ENCODE peak calls at places on chromosome 13, in ten cellular contexts. One of them, this sample, is unnamed.

GRCh38 chr13:113814435-113814821 is 49.4 kb downstream of the GAS6 start:
- DNase-seq in prostate gland: no peak
- DNase-seq in H54: no peak
- DNase-seq in tibial nerve: no peak
- DNase-seq in upper lobe of left lung: peak
- DNase-seq in uterus: no peak
- DNase-seq in lower leg skin: no peak
- DNase-seq in ovary: no peak
- DNase-seq in HCT116: no peak
- DNase-seq in body of pancreas: no peak
- DNase-seq in this sample: no peak

GRCh38 chr13:23658929-23659541 is 88.8 kb downstream of the TNFRSF19 start:
- DNase-seq in HCT116: no peak
- DNase-seq in ovary: no peak
- DNase-seq in uterus: peak
- DNase-seq in prostate gland: no peak
- DNase-seq in tibial nerve: no peak
- DNase-seq in body of pancreas: no peak
- DNase-seq in upper lobe of left lung: no peak
- DNase-seq in lower leg skin: no peak
- DNase-seq in H54: no peak
- DNase-seq in this sample: no peak

GRCh38 chr13:98411617-98412310 is 165.1 kb downstream of the STK24 start:
- DNase-seq in uterus: no peak
- DNase-seq in H54: no peak
- DNase-seq in lower leg skin: peak
- DNase-seq in prostate gland: no peak
- DNase-seq in tibial nerve: peak
- DNase-seq in ovary: no peak
- DNase-seq in HCT116: no peak
- DNase-seq in body of pancreas: peak
- DNase-seq in upper lobe of left lung: peak
- DNase-seq in this sample: no peak

GRCh38 chr13:112975401-112975939 is 6.5 kb downstream of the MCF2L start:
- DNase-seq in tibial nerve: no peak
- DNase-seq in lower leg skin: no peak
- DNase-seq in uterus: no peak
- DNase-seq in upper lobe of left lung: no peak
- DNase-seq in HCT116: no peak
- DNase-seq in prostate gland: no peak
- DNase-seq in body of pancreas: no peak
- DNase-seq in ovary: no peak
- DNase-seq in H54: no peak
- DNase-seq in this sample: no peak

GRCh38 chr13:98471895-98472294 is 105.0 kb downstream of the STK24 start:
- DNase-seq in H54: no peak
- DNase-seq in lower leg skin: no peak
- DNase-seq in body of pancreas: no peak
- DNase-seq in tibial nerve: no peak
- DNase-seq in upper lobe of left lung: peak
- DNase-seq in uterus: no peak
- DNase-seq in HCT116: no peak
- DNase-seq in prostate gland: no peak
- DNase-seq in ovary: no peak
- DNase-seq in this sample: no peak

GRCh38 chr13:95269756-95270155 is 31.5 kb downstream of the ABCC4 start:
- DNase-seq in ovary: no peak
- DNase-seq in body of pancreas: no peak
- DNase-seq in lower leg skin: no peak
- DNase-seq in upper lobe of left lung: no peak
- DNase-seq in tibial nerve: no peak
- DNase-seq in HCT116: no peak
- DNase-seq in H54: no peak
- DNase-seq in prostate gland: no peak
- DNase-seq in uterus: no peak
- DNase-seq in this sample: no peak

GRCh38 chr13:107838592-107839161 is 376.7 kb downstream of the LIG4 start:
- DNase-seq in HCT116: no peak
- DNase-seq in ovary: no peak
- DNase-seq in lower leg skin: no peak
- DNase-seq in prostate gland: no peak
- DNase-seq in uterus: no peak
- DNase-seq in tibial nerve: no peak
- DNase-seq in upper lobe of left lung: no peak
- DNase-seq in body of pancreas: no peak
- DNase-seq in H54: no peak
- DNase-seq in this sample: no peak

GRCh38 chr13:55307909-55308308 is 1832.8 kb upstream of the PRR20A start:
- DNase-seq in body of pancreas: no peak
- DNase-seq in H54: no peak
- DNase-seq in prostate gland: no peak
- DNase-seq in uterus: no peak
- DNase-seq in ovary: no peak
- DNase-seq in HCT116: no peak
- DNase-seq in lower leg skin: no peak
- DNase-seq in upper lobe of left lung: no peak
- DNase-seq in tibial nerve: no peak
- DNase-seq in this sample: no peak

GRCh38 chr13:73983109-73983508 is 151.1 kb downstream of the KLF12 start:
- DNase-seq in upper lobe of left lung: no peak
- DNase-seq in HCT116: no peak
- DNase-seq in prostate gland: no peak
- DNase-seq in body of pancreas: no peak
- DNase-seq in lower leg skin: no peak
- DNase-seq in H54: no peak
- DNase-seq in tibial nerve: no peak
- DNase-seq in ovary: no peak
- DNase-seq in uterus: no peak
- DNase-seq in this sample: no peak

GRCh38 chr13:48679941-48680630 is 26.4 kb downstream of the CYSLTR2 start:
- DNase-seq in prostate gland: no peak
- DNase-seq in ovary: no peak
- DNase-seq in uterus: no peak
- DNase-seq in H54: no peak
- DNase-seq in upper lobe of left lung: no peak
- DNase-seq in HCT116: no peak
- DNase-seq in tibial nerve: no peak
- DNase-seq in lower leg skin: no peak
- DNase-seq in body of pancreas: no peak
- DNase-seq in this sample: no peak

GRCh38 chr13:113169277-113170272 is 11.1 kb downstream of the PROZ start:
- DNase-seq in prostate gland: no peak
- DNase-seq in upper lobe of left lung: no peak
- DNase-seq in H54: no peak
- DNase-seq in uterus: no peak
- DNase-seq in tibial nerve: no peak
- DNase-seq in lower leg skin: no peak
- DNase-seq in HCT116: no peak
- DNase-seq in body of pancreas: no peak
- DNase-seq in ovary: no peak
- DNase-seq in this sample: no peak

GRCh38 chr13:22061371-22061805 is 390.5 kb downstream of the FGF9 start:
- DNase-seq in ovary: no peak
- DNase-seq in HCT116: no peak
- DNase-seq in tibial nerve: no peak
- DNase-seq in prostate gland: no peak
- DNase-seq in H54: no peak
- DNase-seq in uterus: no peak
- DNase-seq in body of pancreas: no peak
- DNase-seq in lower leg skin: no peak
- DNase-seq in upper lobe of left lung: no peak
- DNase-seq in this sample: no peak

DNA sequence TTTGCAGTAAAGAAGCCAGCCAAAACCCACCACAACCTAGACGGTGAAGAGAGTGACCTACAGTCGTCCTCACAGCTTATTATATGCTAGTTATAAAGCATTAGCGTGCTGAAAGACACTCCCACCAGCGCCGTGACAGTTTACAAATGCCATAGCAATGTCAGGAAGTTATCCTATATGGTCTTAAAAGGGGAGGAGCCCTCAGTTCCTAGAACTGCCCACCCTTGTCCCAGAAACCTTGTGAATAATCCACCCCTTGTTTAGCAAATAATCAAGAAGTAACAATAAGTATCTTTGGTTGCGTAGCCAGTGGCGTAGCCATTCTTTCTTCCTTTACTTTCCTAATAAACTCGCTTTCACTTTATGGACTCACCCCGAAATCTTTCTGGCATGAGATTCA is 227.9 kb upstream of the ARGLU1 start:
- DNase-seq in body of pancreas: no peak
- DNase-seq in ovary: no peak
- DNase-seq in uterus: no peak
- DNase-seq in HCT116: no peak
- DNase-seq in lower leg skin: no peak
- DNase-seq in upper lobe of left lung: no peak
- DNase-seq in prostate gland: no peak
- DNase-seq in H54: no peak
- DNase-seq in tibial nerve: no peak
- DNase-seq in this sample: no peak
- TF ChIP-seq POLR2A in body of pancreas: no peak
- TF ChIP-seq POLR2A in ovary: no peak
- TF ChIP-seq POLR2A in uterus: no peak
- TF ChIP-seq POLR2A in HCT116: no peak
- TF ChIP-seq POLR2A in lower leg skin: no peak
- TF ChIP-seq POLR2A in upper lobe of left lung: no peak
- TF ChIP-seq POLR2A in prostate gland: no peak
- TF ChIP-seq POLR2A in H54: no peak
- TF ChIP-seq POLR2A in tibial nerve: no peak
- TF ChIP-seq POLR2A in this sample: no peak

DNA sequence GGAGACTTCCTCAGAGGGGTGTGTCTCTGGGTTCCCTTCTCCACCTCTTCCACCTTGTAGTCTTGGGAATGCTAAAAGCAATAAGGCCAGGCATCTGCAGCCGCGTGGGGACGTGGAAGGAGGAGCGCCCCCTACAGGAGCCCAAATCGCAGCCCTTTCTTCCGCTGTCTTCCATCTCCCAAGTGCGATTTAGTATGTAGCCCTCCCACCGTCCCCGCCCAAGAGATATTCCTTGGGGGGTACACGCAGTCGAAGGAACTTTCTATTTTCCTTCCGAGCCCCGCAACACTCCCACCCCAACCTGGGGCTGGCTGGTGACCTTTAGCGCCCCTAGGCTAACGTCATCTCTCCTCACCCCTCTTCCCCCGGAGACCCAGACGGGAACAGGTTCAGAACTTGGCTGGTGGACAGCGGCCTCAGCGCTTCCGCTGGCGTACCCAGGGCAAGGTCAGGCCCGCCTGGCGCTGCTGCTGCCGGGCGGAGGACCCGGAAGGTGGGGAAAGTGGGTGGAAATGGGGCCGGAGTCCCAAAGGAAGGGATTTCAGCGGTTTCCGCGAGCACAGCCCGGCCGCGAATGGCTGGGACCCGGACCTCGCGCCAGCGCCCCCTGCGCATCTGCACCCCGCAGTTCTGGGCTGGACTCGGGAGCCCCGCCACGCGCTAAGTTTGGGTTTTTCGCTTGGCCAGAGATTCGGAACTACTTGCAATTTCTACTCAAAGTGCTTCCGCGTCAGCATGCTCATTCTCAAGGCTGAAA is 2.1 kb upstream of the PCDH8 start:
- DNase-seq in HCT116: no peak
- DNase-seq in lower leg skin: peak
- DNase-seq in ovary: peak
- DNase-seq in upper lobe of left lung: peak
- DNase-seq in tibial nerve: peak
- DNase-seq in H54: peak
- DNase-seq in uterus: peak
- DNase-seq in prostate gland: no peak
- DNase-seq in body of pancreas: peak
- DNase-seq in this sample: peak
- TF ChIP-seq POLR2A in HCT116: no peak
- TF ChIP-seq POLR2A in lower leg skin: no peak
- TF ChIP-seq POLR2A in ovary: no peak
- TF ChIP-seq POLR2A in upper lobe of left lung: no peak
- TF ChIP-seq POLR2A in tibial nerve: no peak
- TF ChIP-seq POLR2A in H54: no peak
- TF ChIP-seq POLR2A in uterus: no peak
- TF ChIP-seq POLR2A in prostate gland: no peak
- TF ChIP-seq POLR2A in body of pancreas: no peak
- TF ChIP-seq POLR2A in this sample: no peak

DNA sequence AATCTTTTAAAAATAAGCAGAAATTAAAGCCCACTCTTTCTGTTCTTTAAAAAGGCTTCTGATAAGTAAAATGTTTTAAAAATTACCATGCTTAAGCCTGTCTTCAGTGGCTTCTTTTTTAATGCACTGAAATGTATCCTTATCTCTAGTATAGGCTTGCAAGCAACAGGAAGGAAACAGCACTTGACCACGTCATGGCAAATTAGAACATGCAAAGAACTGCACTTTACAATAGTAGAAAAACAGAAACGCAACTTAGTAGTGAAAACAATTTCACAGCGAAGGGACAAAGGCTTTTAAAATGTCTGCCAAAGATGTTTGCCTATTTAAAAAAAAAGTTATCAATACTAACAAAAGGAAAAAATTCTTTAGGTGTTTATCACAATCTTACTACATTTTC is 36.3 kb downstream of the ELF1 start:
- DNase-seq in tibial nerve: peak
- DNase-seq in lower leg skin: peak
- DNase-seq in body of pancreas: no peak
- DNase-seq in prostate gland: peak
- DNase-seq in H54: no peak
- DNase-seq in uterus: no peak
- DNase-seq in ovary: peak
- DNase-seq in HCT116: no peak
- DNase-seq in upper lobe of left lung: peak
- DNase-seq in this sample: peak
- TF ChIP-seq POLR2A in tibial nerve: peak
- TF ChIP-seq POLR2A in lower leg skin: no peak
- TF ChIP-seq POLR2A in body of pancreas: no peak
- TF ChIP-seq POLR2A in prostate gland: peak
- TF ChIP-seq POLR2A in H54: no peak
- TF ChIP-seq POLR2A in uterus: peak
- TF ChIP-seq POLR2A in ovary: peak
- TF ChIP-seq POLR2A in HCT116: no peak
- TF ChIP-seq POLR2A in upper lobe of left lung: peak
- TF ChIP-seq POLR2A in this sample: peak

DNA sequence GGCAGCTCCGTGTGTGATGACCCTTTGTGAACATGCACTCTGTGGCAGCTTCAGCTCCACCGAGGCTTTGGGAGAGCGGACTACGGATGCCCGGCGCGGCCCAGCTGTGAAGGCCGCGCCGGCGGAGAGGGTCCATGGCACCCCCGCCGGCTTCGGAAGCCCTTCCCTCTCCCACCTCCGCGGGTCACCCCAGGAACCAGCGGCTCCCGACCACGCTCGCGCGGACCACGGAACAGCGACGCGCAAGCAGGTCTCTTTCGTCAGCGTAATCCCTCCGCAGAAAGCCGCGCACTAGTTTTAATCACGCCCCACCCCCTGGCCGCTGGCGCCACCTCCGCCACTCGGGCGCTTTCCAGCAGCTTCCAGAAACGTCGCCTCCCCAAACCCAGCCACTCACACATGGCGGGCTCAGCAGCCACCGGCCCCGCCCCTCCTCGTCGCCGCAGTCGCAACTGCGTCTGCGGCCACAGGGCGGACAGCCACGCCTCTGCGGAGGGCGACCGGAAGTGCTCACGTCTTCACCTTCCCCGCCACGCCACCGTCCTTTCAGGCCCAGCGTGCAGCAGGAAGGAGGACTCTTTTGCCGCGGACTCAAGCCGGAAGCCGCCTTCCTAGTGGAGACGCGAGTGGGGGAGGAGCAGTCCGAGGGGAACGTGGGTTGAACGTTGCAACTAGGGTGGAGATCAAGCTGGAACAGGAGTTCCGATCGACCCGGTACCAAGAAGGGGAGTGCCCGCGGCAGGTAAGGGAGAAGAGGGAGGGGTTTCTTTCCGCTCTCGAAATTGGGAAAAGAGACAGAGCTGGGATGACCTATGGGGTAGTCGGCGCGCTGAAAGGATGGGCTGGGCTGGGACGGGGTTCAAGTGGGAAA is at the start of gene USPL1:
- DNase-seq in tibial nerve: peak
- DNase-seq in lower leg skin: peak
- DNase-seq in body of pancreas: peak
- DNase-seq in HCT116: peak
- DNase-seq in upper lobe of left lung: peak
- DNase-seq in H54: peak
- DNase-seq in ovary: peak
- DNase-seq in prostate gland: peak
- DNase-seq in uterus: peak
- DNase-seq in this sample: peak
- TF ChIP-seq POLR2A in tibial nerve: peak
- TF ChIP-seq POLR2A in lower leg skin: no peak
- TF ChIP-seq POLR2A in body of pancreas: peak
- TF ChIP-seq POLR2A in HCT116: peak
- TF ChIP-seq POLR2A in upper lobe of left lung: peak
- TF ChIP-seq POLR2A in H54: peak
- TF ChIP-seq POLR2A in ovary: peak
- TF ChIP-seq POLR2A in prostate gland: peak
- TF ChIP-seq POLR2A in uterus: peak
- TF ChIP-seq POLR2A in this sample: peak

This sample was measured in erythroblast.